ENCODE peak calls at places on chromosomes 5 and 9, in four cellular contexts. V, Q, J and F are unnamed samples.

GRCh38 chr9:37404590-37404989 is 17.9 kb upstream of the GRHPR start:
- DNase-seq in J (no peak), Q (no peak), V (no peak), F (no peak)

GRCh38 chr5:14672508-14673394 is 8.2 kb downstream of the OTULIN start:
- DNase-seq in Q (peak; percentile 31), V (no peak), J (no peak), F (no peak)

GRCh38 chr5:52837068-52837467 is 49.4 kb downstream of the ITGA1 start:
- DNase-seq in V (no peak), Q (no peak), J (peak; percentile 71), F (no peak)

GRCh38 chr9:79694676-79695400 is 123.1 kb downstream of the TLE4 start:
- DNase-seq in V (no peak), J (no peak), Q (peak; percentile 60), F (peak; percentile 96)

GRCh38 chr5:51033215-51033614 is 350.0 kb upstream of the ISL1 start:
- DNase-seq in V (no peak), J (peak; percentile 55), Q (no peak), F (no peak)

GRCh38 chr9:136720251-136720886 is 8.0 kb downstream of the DIPK1B start:
- DNase-seq in Q (no peak), V (no peak), J (peak; percentile 79), F (no peak)

GRCh38 chr5:27241564-27242257 is 203.3 kb upstream of the CDH9 start:
- DNase-seq in Q (no peak), V (no peak), J (no peak), F (peak; percentile 96)

GRCh38 chr5:96794757-96795156 is 13.0 kb downstream of the ERAP1 start:
- DNase-seq in Q (no peak), J (no peak), V (peak; percentile 19), F (no peak)

GRCh38 chr5:15252331-15252730 is 247.6 kb upstream of the FBXL7 start:
- DNase-seq in V (no peak), J (no peak), Q (no peak), F (no peak)

GRCh38 chr9:92432972-92433548 is 8.8 kb upstream of the OMD start:
- DNase-seq in J (no peak), V (no peak), Q (peak; percentile 7), F (peak; percentile 61)

GRCh38 chr5:54363669-54364068 is 53.3 kb upstream of the ARL15 start:
- DNase-seq in Q (no peak), V (no peak), J (no peak), F (peak; percentile 42)

GRCh38 chr5:36523450-36523849 is 83.0 kb upstream of the SLC1A3 start:
- DNase-seq in J (no peak), Q (no peak), V (no peak), F (no peak)

GRCh38 chr9:95648225-95648624 is 131.5 kb upstream of the PTCH1 start:
- DNase-seq in V (no peak), J (no peak), Q (no peak), F (no peak)

GRCh38 chr5:41416336-41416735 is 94.1 kb downstream of the PLCXD3 start:
- DNase-seq in V (no peak), Q (no peak), J (no peak), F (no peak)

GRCh38 chr9:131960805-131961495 is 118.7 kb downstream of the MED27 start:
- DNase-seq in V (no peak), Q (no peak), J (no peak), F (no peak)

GRCh38 chr9:129176786-129177442 is 1.1 kb downstream of the IER5L start:
- DNase-seq in V (no peak), J (peak; percentile 83), Q (no peak), F (no peak)

GRCh38 chr9:136511670-136512592 is 29.1 kb upstream of the SEC16A start:
- DNase-seq in J (no peak), V (no peak), Q (no peak), F (no peak)

GRCh38 chr9:83238871-83239624 is 176.1 kb upstream of the RASEF start:
- DNase-seq in Q (no peak), V (no peak), J (no peak), F (peak; percentile 17)

GRCh38 chr9:134784612-134785305 is 95.9 kb upstream of the FCN2 start:
- DNase-seq in Q (no peak), J (no peak), V (no peak), F (no peak)